ENCODE peak calls at places on chromosomes 6 and 20, in seven cellular contexts. K is SK-N-SH, D is IMR-90, H is GM23248, C is H1, A is astrocyte, R is endodermal cell. Y is an unnamed sample.

GRCh38 chr6:2542858-2543218 is 207.9 kb downstream of the MYLK4 start:
- DNase-seq in K (no peak), D (peak), H (peak), C (no peak), A (peak), R (no peak), Y (peak)

GRCh38 chr6:33142501-33142900 is 49.8 kb downstream of the COL11A2 start:
- DNase-seq in K (no peak), D (no peak), H (no peak), C (no peak), A (no peak), R (no peak), Y (no peak)

GRCh38 chr20:3606021-3606420 is 57.2 kb downstream of the GFRA4 start:
- DNase-seq in K (no peak), D (peak), H (peak), C (no peak), A (no peak), R (no peak), Y (no peak)

GRCh38 chr20:58851969-58852458 is 502 bp upstream of the GNAS start:
- DNase-seq in K (no peak), D (no peak), H (no peak), C (no peak), A (no peak), R (peak), Y (no peak)

GRCh38 chr6:143135326-143135725 is 74.6 kb downstream of the AIG1 start:
- DNase-seq in K (no peak), D (no peak), H (peak), C (no peak), A (no peak), R (no peak), Y (no peak)

GRCh38 chr20:12068146-12068545 is 150.5 kb downstream of the BTBD3 start:
- DNase-seq in K (no peak), D (no peak), H (no peak), C (no peak), A (peak), R (peak), Y (no peak)

GRCh38 chr20:34629342-34629741 is 47.5 kb downstream of the PIGU start:
- DNase-seq in K (no peak), D (no peak), H (no peak), C (no peak), A (no peak), R (peak), Y (peak)

GRCh38 chr6:27503436-27504030 is 30.6 kb upstream of the ZNF184 start:
- DNase-seq in K (peak), D (peak), H (peak), C (no peak), A (peak), R (peak), Y (peak)

GRCh38 chr6:36197739-36198221 is 1.2 kb downstream of the BRPF3 start:
- DNase-seq in K (no peak), D (no peak), H (peak), C (no peak), A (no peak), R (no peak), Y (no peak)

GRCh38 chr6:123804771-123805540 is 1.3 kb downstream of the NKAIN2 start:
- DNase-seq in K (no peak), D (no peak), H (no peak), C (no peak), A (no peak), R (no peak), Y (no peak)
- H3K9ac ChIP-seq in K (no peak), D (no peak), H (no peak), C (no peak), A (no peak), R (no peak), Y (no peak)

DNA sequence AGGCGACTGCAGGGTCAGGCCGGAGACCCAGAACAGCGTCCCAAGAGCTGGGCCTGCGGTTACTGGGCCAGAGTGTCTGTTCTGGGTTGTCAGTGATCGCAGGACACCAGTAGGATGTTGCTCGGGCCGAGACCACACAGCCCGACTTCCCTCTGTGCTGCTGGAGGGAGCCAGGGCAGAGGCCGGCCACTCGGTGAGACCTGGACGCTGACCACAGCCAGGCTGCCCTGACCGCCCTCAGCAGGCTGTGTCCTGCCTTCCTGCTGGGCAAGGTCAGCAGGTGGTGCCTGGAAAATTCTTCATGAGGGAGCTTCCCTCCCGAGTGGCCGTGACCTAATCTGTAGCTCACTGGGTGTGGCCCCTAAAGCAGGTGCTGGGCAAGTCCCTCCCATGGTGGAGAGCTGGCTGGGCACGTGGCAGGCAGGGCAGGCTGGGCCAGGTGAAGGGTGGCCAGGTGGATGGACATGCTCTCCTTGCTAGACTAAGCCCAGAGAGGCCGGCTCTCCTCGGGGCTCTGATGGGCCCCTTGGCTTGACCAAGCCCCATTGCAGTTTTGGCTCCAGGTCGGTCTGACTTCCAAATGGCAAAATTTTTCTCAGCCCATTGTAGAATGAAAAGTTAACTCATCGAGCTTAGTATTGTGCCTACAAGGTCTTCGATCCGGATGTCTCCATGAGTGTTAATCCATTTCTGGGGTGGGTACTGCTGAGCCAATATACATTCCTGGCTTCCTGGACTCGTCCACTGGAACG is 1.9 kb downstream of the SLCO4A1 start:
- DNase-seq in K (no peak), D (no peak), H (no peak), C (no peak), A (no peak), R (no peak), Y (no peak)
- H3K9ac ChIP-seq in K (no peak), D (no peak), H (no peak), C (no peak), A (no peak), R (no peak), Y (no peak)

DNA sequence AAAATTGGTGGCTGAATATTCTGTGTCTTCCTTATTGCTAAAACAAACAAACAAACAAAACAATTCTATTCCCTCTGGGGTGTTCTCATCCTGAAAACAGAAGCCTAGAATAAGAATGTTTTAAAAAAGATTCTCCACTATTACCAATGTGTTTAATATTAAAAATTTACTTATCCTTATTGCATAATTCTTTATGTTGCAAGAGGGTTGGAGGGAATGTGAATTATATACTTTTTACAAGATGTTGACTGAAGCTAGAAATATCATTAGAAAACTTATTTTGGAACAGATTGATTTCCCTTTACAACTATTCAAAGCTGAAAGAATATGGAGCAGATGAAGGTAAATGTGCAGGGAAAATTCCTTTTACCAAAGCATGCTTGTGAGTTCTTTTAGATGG is 359.3 kb downstream of the SAMD5 start:
- DNase-seq in K (no peak), D (no peak), H (no peak), C (no peak), A (no peak), R (no peak), Y (peak)
- H3K9ac ChIP-seq in K (no peak), D (no peak), H (no peak), C (no peak), A (no peak), R (no peak), Y (no peak)

DNA sequence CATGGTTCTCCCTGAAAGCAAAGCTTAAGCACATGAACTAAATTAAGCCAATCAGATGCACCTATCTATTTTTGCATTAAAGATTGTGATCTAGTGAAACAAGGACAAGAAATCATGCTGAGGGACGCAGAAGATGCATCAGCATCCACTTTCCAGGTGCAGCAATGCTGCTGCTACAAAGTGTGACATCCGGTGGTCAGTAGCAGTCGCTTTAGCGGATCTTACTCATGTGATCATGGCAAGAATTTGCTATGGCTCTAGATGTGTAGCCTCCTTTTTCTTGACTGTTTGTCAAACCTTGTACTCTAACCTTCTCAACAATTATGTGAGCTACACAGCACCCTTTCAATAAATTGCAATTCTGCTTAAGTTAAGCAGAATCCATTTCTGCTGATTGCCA is 126.8 kb upstream of the SMLR1 start:
- DNase-seq in K (no peak), D (no peak), H (no peak), C (no peak), A (no peak), R (no peak), Y (no peak)
- H3K9ac ChIP-seq in K (no peak), D (no peak), H (no peak), C (no peak), A (no peak), R (no peak), Y (no peak)

DNA sequence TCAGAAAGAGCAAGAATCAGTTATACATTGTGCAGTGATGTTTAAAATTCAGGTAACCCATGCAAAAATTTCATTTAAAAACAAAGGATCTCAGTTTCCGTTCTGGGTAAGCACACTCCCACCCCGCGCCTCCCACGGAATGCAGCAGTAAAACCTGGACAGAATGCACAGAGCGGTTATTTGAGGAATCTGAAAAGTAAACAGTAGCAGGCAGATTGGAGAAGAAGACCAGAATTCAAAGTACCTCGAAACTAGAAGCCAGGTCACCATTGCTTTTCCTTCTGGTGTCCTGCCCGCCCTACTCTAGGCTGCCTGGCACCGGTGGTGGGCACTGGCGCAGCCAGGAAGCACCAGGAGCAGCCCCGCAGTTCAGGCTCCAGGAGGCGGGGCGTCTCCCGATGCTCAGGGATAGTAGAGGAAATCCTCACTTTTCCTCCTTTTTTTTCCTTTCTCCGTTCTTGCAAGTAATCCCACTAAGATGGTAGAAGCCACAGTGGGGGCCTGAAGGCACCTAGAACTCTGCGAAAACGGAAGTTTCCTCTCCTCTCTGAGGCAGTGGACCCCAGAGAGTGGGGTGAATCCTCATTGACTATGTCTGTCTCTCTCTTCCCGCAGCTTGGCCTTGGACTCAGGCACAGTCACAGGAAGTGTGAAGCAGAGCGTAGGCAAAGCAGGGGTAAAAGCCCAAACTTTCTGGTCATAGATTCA is 28.3 kb downstream of the METTL24 start:
- DNase-seq in K (no peak), D (peak), H (peak), C (no peak), A (peak), R (peak), Y (peak)
- H3K9ac ChIP-seq in K (no peak), D (peak), H (peak), C (no peak), A (no peak), R (no peak), Y (no peak)

GRCh38 chr6:42104807-42105713 is 37.4 kb downstream of the C6orf132 start:
- DNase-seq in K (no peak), D (no peak), H (no peak), C (no peak), A (no peak), R (peak), Y (no peak)
- H3K9ac ChIP-seq in K (no peak), D (no peak), H (no peak), C (no peak), A (no peak), R (no peak), Y (no peak)

DNA sequence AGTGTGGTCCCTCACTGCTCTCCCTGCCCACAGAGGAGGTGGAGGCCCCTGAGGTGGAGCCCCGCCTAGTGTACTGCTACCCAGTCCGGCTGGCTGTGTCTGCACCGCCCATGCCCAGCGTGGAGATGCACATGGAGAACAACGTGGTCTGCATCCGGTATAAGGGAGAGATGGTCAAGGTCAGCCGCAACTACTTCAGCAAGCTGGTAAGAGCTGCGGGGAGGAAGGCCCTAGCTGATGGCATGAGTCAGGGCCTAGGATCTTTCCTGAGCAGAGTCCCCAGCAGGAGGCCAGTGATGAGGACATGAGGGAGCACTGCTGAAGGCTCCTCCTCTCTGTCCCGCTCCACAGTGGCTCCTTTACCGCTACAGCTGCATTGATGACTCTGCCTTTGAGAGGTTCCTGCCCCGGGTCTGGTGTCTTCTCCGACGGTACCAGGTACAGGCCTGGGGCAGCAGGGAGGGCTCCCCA is 11.2 kb downstream of the PCIF1 start:
- DNase-seq in K (no peak), D (peak), H (peak), C (no peak), A (peak), R (no peak), Y (no peak)
- H3K9ac ChIP-seq in K (no peak), D (no peak), H (peak), C (no peak), A (no peak), R (no peak), Y (no peak)